ENCODE peak calls at places on chromosomes 6 and 20, in four cellular contexts. U is fibroblast of the aortic adventitia, X is BJ, F is bronchial epithelial cell. R is an unnamed sample.

GRCh38 chr20:60060593-60060992 is 102.4 kb downstream of the CDH26 start:
- DNase-seq in U (no peak), X (no peak), F (peak), R (no peak)

GRCh38 chr20:43983904-43984361 is 69.3 kb downstream of the TOX2 start:
- DNase-seq in U (peak), X (no peak), F (no peak), R (no peak)

GRCh38 chr6:157459327-157459726 is 78.3 kb downstream of the ZDHHC14 start:
- DNase-seq in U (no peak), X (no peak), F (no peak), R (no peak)

GRCh38 chr20:11716945-11717248 is 200.8 kb upstream of the BTBD3 start:
- DNase-seq in U (no peak), X (no peak), F (no peak), R (peak)

GRCh38 chr20:17542993-17543412 is 11.8 kb upstream of the BFSP1 start:
- DNase-seq in U (peak), X (peak), F (no peak), R (peak)

GRCh38 chr6:36594816-36595167 is 630 bp downstream of the SRSF3 start:
- DNase-seq in U (no peak), X (no peak), F (no peak), R (no peak)

GRCh38 chr20:52127309-52127708 is 64.3 kb downstream of the ZFP64 start:
- DNase-seq in U (no peak), X (no peak), F (no peak), R (no peak)

GRCh38 chr20:62156592-62157386 is 13.2 kb downstream of the SS18L1 start:
- DNase-seq in U (peak), X (no peak), F (no peak), R (peak)

GRCh38 chr6:113049190-113049589 is 702.1 kb downstream of the RFPL4B start:
- DNase-seq in U (no peak), X (no peak), F (no peak), R (no peak)

GRCh38 chr20:36150847-36151539 is 3.5 kb upstream of the EPB41L1 start:
- DNase-seq in U (no peak), X (no peak), F (no peak), R (no peak)

GRCh38 chr6:52108128-52108527 is 20.7 kb upstream of the PKHD1 start:
- DNase-seq in U (no peak), X (no peak), F (no peak), R (no peak)

GRCh38 chr6:129312865-129313264 is 397.1 kb downstream of the ARHGAP18 start:
- DNase-seq in U (peak), X (peak), F (peak), R (peak)

GRCh38 chr6:49913656-49914055 is 47.3 kb upstream of the CRISP1 start:
- DNase-seq in U (no peak), X (no peak), F (peak), R (no peak)

GRCh38 chr6:159170999-159171712 is 2.0 kb downstream of the FNDC1 start:
- DNase-seq in U (peak), X (no peak), F (peak), R (peak)

GRCh38 chr20:38447931-38448675 is 13.0 kb upstream of the SNHG17 start:
- DNase-seq in U (no peak), X (no peak), F (no peak), R (no peak)

GRCh38 chr6:8589941-8590676 is 154.8 kb upstream of the SLC35B3 start:
- DNase-seq in U (no peak), X (no peak), F (no peak), R (no peak)

GRCh38 chr6:28738396-28738765 is 185.4 kb downstream of the TRIM27 start:
- DNase-seq in U (no peak), X (no peak), F (no peak), R (no peak)

GRCh38 chr6:17159240-17159639 is 57.4 kb downstream of the STMND1 start:
- DNase-seq in U (no peak), X (no peak), F (no peak), R (no peak)

GRCh38 chr20:57259179-57260021 is 7.0 kb downstream of the BMP7 start:
- DNase-seq in U (no peak), X (no peak), F (no peak), R (no peak)

GRCh38 chr6:143843689-143844405 is 709 bp downstream of the LTV1 start:
- DNase-seq in U (peak), X (no peak), F (peak), R (peak)

GRCh38 chr20:50546729-50547314 is 36.6 kb downstream of the PTPN1 start:
- DNase-seq in U (no peak), X (no peak), F (no peak), R (no peak)

GRCh38 chr6:32439708-32440214 is at the start of gene HLA-DRA:
- DNase-seq in U (peak), X (peak), F (peak), R (peak)

GRCh38 chr20:41176711-41177552 is 39.6 kb downstream of the PLCG1 start:
- DNase-seq in U (no peak), X (no peak), F (no peak), R (no peak)

GRCh38 chr6:36633370-36633769 is 39.2 kb downstream of the SRSF3 start:
- DNase-seq in U (no peak), X (no peak), F (no peak), R (no peak)

GRCh38 chr20:38940644-38941043 is 14.4 kb downstream of the FAM83D start:
- DNase-seq in U (no peak), X (no peak), F (no peak), R (no peak)

GRCh38 chr6:170224694-170225660 is 65.9 kb downstream of the DLL1 start:
- DNase-seq in U (no peak), X (peak), F (peak), R (no peak)

GRCh38 chr6:22891930-22892329 is 322.6 kb downstream of the HDGFL1 start:
- DNase-seq in U (no peak), X (no peak), F (peak), R (no peak)

GRCh38 chr6:15331143-15331542 is 85.3 kb downstream of the JARID2 start:
- DNase-seq in U (peak), X (no peak), F (peak), R (no peak)

GRCh38 chr6:35602133-35602946 is 86.4 kb downstream of the FKBP5 start:
- DNase-seq in U (peak), X (no peak), F (peak), R (peak)

GRCh38 chr6:27889628-27890315 is 22.4 kb downstream of the OR2B2 start:
- DNase-seq in U (no peak), X (no peak), F (no peak), R (peak)

DNA sequence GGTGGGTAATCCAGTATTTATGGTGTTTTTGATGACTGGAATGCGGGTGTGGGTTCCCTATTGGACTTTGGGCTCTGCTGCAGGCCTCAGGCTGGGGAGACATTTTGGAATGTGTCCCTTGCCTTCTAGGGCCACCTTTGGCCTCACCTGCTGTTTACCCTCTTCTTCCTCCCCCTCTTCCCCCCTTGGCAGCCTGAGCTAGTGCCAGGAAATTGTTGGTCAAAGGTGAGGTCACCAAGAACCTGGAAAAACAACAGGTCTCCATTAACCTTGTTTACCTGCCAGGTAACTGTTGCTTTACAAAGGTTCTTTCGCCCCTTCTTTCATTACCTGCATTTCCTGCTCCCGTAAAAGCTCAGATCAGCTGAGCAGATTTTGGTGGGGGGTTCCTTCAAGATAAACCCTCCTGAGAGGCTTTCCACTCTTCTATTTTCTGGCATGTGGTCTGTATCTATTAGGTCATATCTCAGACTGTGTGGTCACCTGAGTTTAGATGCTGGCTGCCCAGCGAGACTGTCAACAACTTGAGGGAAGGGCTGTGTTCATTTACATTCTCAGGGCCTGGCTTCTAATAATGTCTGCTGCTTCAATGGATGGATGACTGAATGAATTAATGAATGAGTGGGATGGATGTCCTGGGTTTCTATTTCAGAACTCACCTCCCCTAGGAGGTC is 34.7 kb downstream of the VEGFA start:
- DNase-seq in U (no peak), X (no peak), F (no peak), R (no peak)
- H3K4me3 ChIP-seq in U (no peak), X (no peak), F (no peak), R (no peak)

GRCh38 chr6:44478591-44479254 is 91.2 kb downstream of the CDC5L start:
- DNase-seq in U (no peak), X (no peak), F (no peak), R (no peak)
- TF ChIP-seq CTCF in U (no peak), X (no peak), F (no peak), R (no peak)

GRCh38 chr20:46004813-46005505 is 3.7 kb upstream of the MMP9 start:
- DNase-seq in U (no peak), X (no peak), F (peak), R (no peak)
- H3K4me3 ChIP-seq in U (no peak), X (no peak), F (no peak), R (no peak)

GRCh38 chr20:22492497-22492896 is 91.9 kb downstream of the FOXA2 start:
- DNase-seq in U (no peak), X (no peak), F (peak), R (no peak)
- TF ChIP-seq CTCF in U (no peak), X (no peak), F (no peak), R (no peak)

GRCh38 chr6:109515781-109516409 is 32.9 kb upstream of the ZBTB24 start:
- DNase-seq in U (no peak), X (no peak), F (peak), R (peak)
- H3K4me3 ChIP-seq in U (no peak), X (no peak), F (no peak), R (no peak)

GRCh38 chr6:12395898-12396297 is 105.7 kb downstream of the EDN1 start:
- DNase-seq in U (peak), X (no peak), F (no peak), R (peak)
- TF ChIP-seq CTCF in U (peak), X (peak), F (peak), R (peak)

GRCh38 chr20:54342258-54342782 is 133.1 kb upstream of the DOK5 start:
- DNase-seq in U (no peak), X (no peak), F (no peak), R (no peak)

GRCh38 chr20:54343073-54343472 is 132.3 kb upstream of the DOK5 start:
- DNase-seq in U (no peak), X (no peak), F (no peak), R (no peak)

GRCh38 chr20:54340206-54340605 is 132.3 kb downstream of the PFDN4 start:
- DNase-seq in U (peak), X (no peak), F (no peak), R (no peak)

GRCh38 chr20:54339093-54339492 is 131.2 kb downstream of the PFDN4 start:
- DNase-seq in U (no peak), X (no peak), F (no peak), R (peak)

DNA sequence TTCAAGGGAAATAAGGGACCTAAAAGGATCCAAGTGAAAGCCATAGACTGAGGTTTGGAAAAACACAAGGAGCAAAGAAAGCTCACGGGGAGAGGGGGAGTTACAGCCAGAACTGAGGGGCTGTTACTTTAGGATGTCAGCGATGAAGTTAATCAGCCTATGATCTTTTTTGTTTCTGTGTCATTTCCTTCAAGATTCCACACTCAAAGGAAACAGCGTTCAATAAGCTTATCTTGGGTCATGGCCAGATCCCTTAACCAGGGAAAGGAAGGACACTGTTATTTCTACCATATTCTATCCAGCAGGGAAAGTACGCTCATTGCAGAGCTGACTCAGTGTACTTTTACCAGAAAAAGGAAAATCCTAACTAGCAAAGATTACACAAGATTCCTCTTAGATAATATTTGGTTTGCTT is 132.8 kb downstream of the PFDN4 start:
- DNase-seq in U (peak), X (peak), F (peak), R (peak)
- H3K4me3 ChIP-seq in U (peak), X (no peak), F (no peak), R (no peak)

R was measured in cardiac fibroblast.